ENCODE peak calls at places on chromosome 2, in four cellular contexts. R is coronary artery; H is stimulated activated CD4-positive, alpha-beta T cell treated with anti-CD3 and anti-CD28 coated beads, Interleukin-2, amount 100 ng/mL, for 48 hours; M is omental fat pad. S is an unnamed sample.

GRCh38 chr2:44360749-44361329 is 455 bp downstream of the PREPL start:
- DNase-seq in R (no peak), M (no peak), H (no peak), S (peak)

GRCh38 chr2:45102141-45102540 is 92.9 kb upstream of the SIX2 start:
- DNase-seq in R (no peak), M (no peak), H (no peak), S (no peak)

GRCh38 chr2:235669983-235670962 is 176.4 kb downstream of the AGAP1 start:
- DNase-seq in R (no peak), M (no peak), H (no peak), S (peak)

GRCh38 chr2:45218931-45219339 is 209.7 kb upstream of the SIX2 start:
- DNase-seq in M (no peak), H (no peak), R (no peak), S (no peak)

GRCh38 chr2:174965992-174966789 is 39.0 kb downstream of the CHN1 start:
- DNase-seq in R (no peak), M (no peak), H (no peak), S (no peak)

GRCh38 chr2:44352510-44352909 is 8.8 kb downstream of the PREPL start:
- DNase-seq in R (no peak), H (no peak), M (no peak), S (no peak)

GRCh38 chr2:126666003-126666402 is 10.0 kb downstream of the GYPC start:
- DNase-seq in M (no peak), R (no peak), H (no peak), S (peak)

GRCh38 chr2:227818569-227819397 is 5.1 kb downstream of the CCL20 start:
- DNase-seq in M (peak), H (no peak), R (peak), S (no peak)

GRCh38 chr2:35973132-35973736 is 382.3 kb upstream of the CRIM1 start:
- DNase-seq in R (no peak), M (no peak), H (no peak), S (peak)

GRCh38 chr2:189444322-189444721 is 3.0 kb downstream of the WDR75 start:
- DNase-seq in M (no peak), H (peak), R (no peak), S (no peak)

GRCh38 chr2:208064220-208064951 is 39.1 kb upstream of the PLEKHM3 start:
- DNase-seq in R (no peak), M (no peak), H (no peak), S (no peak)

GRCh38 chr2:209663149-209663548 is 108.5 kb upstream of the UNC80 start:
- DNase-seq in M (no peak), R (no peak), H (no peak), S (peak)

GRCh38 chr2:15937105-15937881 is 3.1 kb upstream of the MYCN start:
- DNase-seq in M (no peak), R (no peak), H (no peak), S (no peak)

GRCh38 chr2:102154364-102154763 is 11.8 kb downstream of the IL1R1 start:
- DNase-seq in M (no peak), H (no peak), R (no peak), S (no peak)

GRCh38 chr2:156790343-156791034 is 354.3 kb downstream of the GPD2 start:
- DNase-seq in M (no peak), H (no peak), R (no peak), S (no peak)

GRCh38 chr2:191262436-191262835 is 17.2 kb downstream of the MYO1B start:
- DNase-seq in R (no peak), M (no peak), H (no peak), S (no peak)

GRCh38 chr2:10552871-10553245 is 104.7 kb upstream of the ODC1 start:
- DNase-seq in R (no peak), H (no peak), M (no peak), S (no peak)

GRCh38 chr2:16331761-16332160 is 333.9 kb downstream of the CYRIA start:
- DNase-seq in M (no peak), H (no peak), R (no peak), S (peak)

GRCh38 chr2:62706721-62707516 is 1.4 kb downstream of the EHBP1 start:
- DNase-seq in R (no peak), H (no peak), M (no peak), S (peak)

GRCh38 chr2:224039770-224040088 is 643 bp upstream of the SERPINE2 start:
- DNase-seq in H (no peak), M (no peak), R (no peak), S (no peak)

GRCh38 chr2:46784278-46784677 is 131.3 kb downstream of the MCFD2 start:
- DNase-seq in R (no peak), M (no peak), H (no peak), S (no peak)

GRCh38 chr2:6835467-6835866 is 30.2 kb downstream of the CMPK2 start:
- DNase-seq in M (no peak), H (no peak), R (no peak), S (no peak)

GRCh38 chr2:165407464-165407863 is 62.0 kb upstream of the CSRNP3 start:
- DNase-seq in H (no peak), M (no peak), R (no peak), S (no peak)

GRCh38 chr2:175445276-175445675 is 263.8 kb upstream of the ATP5MC3 start:
- DNase-seq in M (no peak), H (no peak), R (no peak), S (no peak)

GRCh38 chr2:14567561-14567960 is 65.0 kb upstream of the LRATD1 start:
- DNase-seq in R (no peak), H (no peak), M (no peak), S (peak)

GRCh38 chr2:99032786-99033185 is 96.8 kb upstream of the CRACDL start:
- DNase-seq in R (no peak), M (no peak), H (no peak), S (no peak)

GRCh38 chr2:160731856-160732255 is 238.2 kb upstream of the RBMS1 start:
- DNase-seq in R (no peak), H (no peak), M (no peak), S (no peak)

GRCh38 chr2:215027775-215028174 is 110.7 kb downstream of the ABCA12 start:
- DNase-seq in M (no peak), H (no peak), R (no peak), S (no peak)

GRCh38 chr2:60739156-60739555 is 16.9 kb upstream of the PAPOLG start:
- DNase-seq in R (no peak), M (no peak), H (no peak), S (no peak)

GRCh38 chr2:28717339-28717758 is 34.3 kb upstream of the PPP1CB start:
- DNase-seq in R (peak), M (peak), H (no peak), S (peak)

GRCh38 chr2:209666296-209666695 is 105.3 kb upstream of the UNC80 start:
- DNase-seq in R (no peak), H (no peak), M (no peak), S (no peak)

GRCh38 chr2:69162121-69162520 is 149.1 kb downstream of the ANTXR1 start:
- DNase-seq in M (no peak), R (no peak), H (no peak), S (peak)

GRCh38 chr2:118774458-118775133 is 72.9 kb downstream of the EN1 start:
- DNase-seq in R (no peak), M (peak), H (peak), S (peak)

GRCh38 chr2:162182395-162182794 is 30.3 kb upstream of the GCG start:
- DNase-seq in R (no peak), H (no peak), M (no peak), S (peak)

GRCh38 chr2:16739778-16740581 is 74.3 kb upstream of the CYRIA start:
- DNase-seq in R (no peak), H (no peak), M (no peak), S (no peak)

GRCh38 chr2:83196225-83196624 is 1262.9 kb downstream of the SUCLG1 start:
- DNase-seq in H (no peak), R (no peak), M (no peak), S (peak)

S was measured in left kidney.